ENCODE peak calls at places on chromosome 7, in nine cellular contexts. V, Z, K, G, P, D, Y, F and X are unnamed samples.

GRCh38 chr7:41466760-41467384 is 236.0 kb downstream of the INHBA start:
- DNase-seq in V (no peak), Z (no peak), K (no peak), G (no peak), P (no peak), D (no peak), Y (no peak), F (no peak), X (no peak)

GRCh38 chr7:95395755-95396135 is 430 bp downstream of the PON3 start:
- DNase-seq in V (no peak), Z (no peak), K (no peak), G (no peak), P (no peak), D (no peak), Y (no peak), F (no peak), X (no peak)

GRCh38 chr7:1340640-1341360 is 108.1 kb downstream of the UNCX start:
- DNase-seq in V (no peak), Z (no peak), K (no peak), G (no peak), P (no peak), D (no peak), Y (no peak), F (no peak), X (no peak)

GRCh38 chr7:34596887-34597286 is 61.1 kb upstream of the NPSR1 start:
- DNase-seq in V (no peak), Z (no peak), K (no peak), G (no peak), P (peak), D (no peak), Y (peak), F (no peak), X (no peak)

GRCh38 chr7:132270517-132270916 is 305.8 kb downstream of the PLXNA4 start:
- DNase-seq in V (no peak), Z (peak), K (peak), G (no peak), P (peak), D (no peak), Y (peak), F (no peak), X (no peak)

GRCh38 chr7:159022238-159022993 is 122.3 kb downstream of the VIPR2 start:
- DNase-seq in V (no peak), Z (no peak), K (no peak), G (no peak), P (no peak), D (no peak), Y (no peak), F (peak), X (no peak)

GRCh38 chr7:67653856-67654442 is 657.3 kb downstream of the TYW1 start:
- DNase-seq in V (no peak), Z (no peak), K (no peak), G (no peak), P (no peak), D (no peak), Y (no peak), F (no peak), X (no peak)

GRCh38 chr7:69412331-69413146 is 185.7 kb upstream of the AUTS2 start:
- DNase-seq in V (no peak), Z (peak), K (peak), G (peak), P (peak), D (no peak), Y (peak), F (no peak), X (no peak)

GRCh38 chr7:148700693-148701092 is 2.0 kb downstream of the CUL1 start:
- DNase-seq in V (no peak), Z (peak), K (peak), G (no peak), P (peak), D (no peak), Y (peak), F (no peak), X (no peak)

GRCh38 chr7:2527505-2528464 is 8.2 kb downstream of the LFNG start:
- DNase-seq in V (peak), Z (peak), K (peak), G (no peak), P (peak), D (no peak), Y (peak), F (no peak), X (no peak)

GRCh38 chr7:27113991-27114866 is 11.7 kb upstream of the HOXA2 start:
- DNase-seq in V (peak), Z (no peak), K (peak), G (no peak), P (no peak), D (no peak), Y (no peak), F (no peak), X (no peak)

GRCh38 chr7:92517626-92518025 is 10.7 kb downstream of the PEX1 start:
- DNase-seq in V (no peak), Z (no peak), K (no peak), G (no peak), P (peak), D (no peak), Y (no peak), F (no peak), X (no peak)

GRCh38 chr7:55307123-55307916 is 57.8 kb upstream of the LANCL2 start:
- DNase-seq in V (no peak), Z (no peak), K (no peak), G (no peak), P (peak), D (no peak), Y (no peak), F (no peak), X (no peak)

GRCh38 chr7:120996333-120996982 is 7.9 kb downstream of the CPED1 start:
- DNase-seq in V (peak), Z (no peak), K (peak), G (no peak), P (peak), D (no peak), Y (peak), F (no peak), X (peak)

GRCh38 chr7:2355079-2356008 is 717 bp downstream of the EIF3B start:
- DNase-seq in V (no peak), Z (peak), K (peak), G (no peak), P (no peak), D (no peak), Y (peak), F (no peak), X (no peak)

GRCh38 chr7:40008218-40008815 is 58.3 kb downstream of the CDK13 start:
- DNase-seq in V (no peak), Z (no peak), K (peak), G (no peak), P (peak), D (no peak), Y (no peak), F (no peak), X (no peak)

GRCh38 chr7:95470452-95470851 is 15.3 kb upstream of the ASB4 start:
- DNase-seq in V (no peak), Z (peak), K (peak), G (peak), P (peak), D (no peak), Y (peak), F (no peak), X (no peak)

GRCh38 chr7:101436226-101436745 is 73.6 kb downstream of the COL26A1 start:
- DNase-seq in V (no peak), Z (no peak), K (peak), G (no peak), P (no peak), D (no peak), Y (no peak), F (no peak), X (no peak)

GRCh38 chr7:39154815-39155214 is 177.1 kb downstream of the POU6F2 start:
- DNase-seq in V (no peak), Z (no peak), K (no peak), G (no peak), P (no peak), D (no peak), Y (no peak), F (no peak), X (no peak)

GRCh38 chr7:50650057-50650664 is 85.0 kb upstream of the DDC start:
- DNase-seq in V (no peak), Z (no peak), K (no peak), G (no peak), P (no peak), D (no peak), Y (no peak), F (no peak), X (no peak)

GRCh38 chr7:139721844-139722243 is 56.0 kb downstream of the HIPK2 start:
- DNase-seq in V (no peak), Z (no peak), K (no peak), G (no peak), P (no peak), D (no peak), Y (no peak), F (no peak), X (no peak)

GRCh38 chr7:107103369-107103768 is 58.9 kb downstream of the PRKAR2B start:
- DNase-seq in V (no peak), Z (peak), K (peak), G (no peak), P (peak), D (no peak), Y (peak), F (no peak), X (no peak)

GRCh38 chr7:5630670-5631069 is 150.8 kb downstream of the RNF216 start:
- DNase-seq in V (no peak), Z (peak), K (no peak), G (no peak), P (no peak), D (no peak), Y (no peak), F (no peak), X (no peak)

GRCh38 chr7:122369756-122370155 is 65.2 kb upstream of the FEZF1 start:
- DNase-seq in V (no peak), Z (no peak), K (no peak), G (no peak), P (no peak), D (no peak), Y (no peak), F (no peak), X (no peak)

GRCh38 chr7:90412458-90413184 is 9.4 kb downstream of the CLDN12 start:
- DNase-seq in V (no peak), Z (peak), K (peak), G (no peak), P (no peak), D (no peak), Y (peak), F (no peak), X (no peak)

GRCh38 chr7:70733115-70733514 is 398.8 kb upstream of the GALNT17 start:
- DNase-seq in V (no peak), Z (no peak), K (no peak), G (no peak), P (no peak), D (no peak), Y (no peak), F (no peak), X (no peak)

GRCh38 chr7:11345621-11346020 is 371.9 kb downstream of the PHF14 start:
- DNase-seq in V (no peak), Z (no peak), K (no peak), G (no peak), P (peak), D (no peak), Y (no peak), F (no peak), X (no peak)

GRCh38 chr7:15424468-15424867 is 137.3 kb downstream of the AGMO start:
- DNase-seq in V (no peak), Z (no peak), K (peak), G (no peak), P (no peak), D (no peak), Y (no peak), F (no peak), X (no peak)

GRCh38 chr7:44712012-44712411 is 36.6 kb upstream of the ZMIZ2 start:
- DNase-seq in V (no peak), Z (no peak), K (no peak), G (no peak), P (no peak), D (no peak), Y (no peak), F (no peak), X (no peak)

GRCh38 chr7:73865738-73866445 is 4.9 kb downstream of the TMEM270 start:
- DNase-seq in V (peak), Z (peak), K (peak), G (peak), P (peak), D (no peak), Y (peak), F (no peak), X (peak)

GRCh38 chr7:100162874-100163533 is 4.5 kb upstream of the TRAPPC14 start:
- DNase-seq in V (no peak), Z (no peak), K (no peak), G (peak), P (no peak), D (no peak), Y (no peak), F (no peak), X (no peak)

GRCh38 chr7:885261-885892 is 9.0 kb downstream of the GET4 start:
- DNase-seq in V (no peak), Z (no peak), K (no peak), G (no peak), P (no peak), D (no peak), Y (no peak), F (no peak), X (no peak)

GRCh38 chr7:127536426-127537152 is 48.8 kb downstream of the GCC1 start:
- DNase-seq in V (no peak), Z (no peak), K (peak), G (no peak), P (no peak), D (no peak), Y (no peak), F (no peak), X (no peak)

GRCh38 chr7:133298080-133298479 is 45.2 kb downstream of the EXOC4 start:
- DNase-seq in V (no peak), Z (no peak), K (no peak), G (no peak), P (no peak), D (no peak), Y (no peak), F (no peak), X (no peak)

GRCh38 chr7:154553711-154554265 is 449.1 kb downstream of the PAXIP1 start:
- DNase-seq in V (no peak), Z (no peak), K (no peak), G (no peak), P (no peak), D (no peak), Y (no peak), F (no peak), X (no peak)

GRCh38 chr7:31734456-31734855 is 47.4 kb downstream of the PPP1R17 start:
- DNase-seq in V (no peak), Z (no peak), K (no peak), G (no peak), P (peak), D (no peak), Y (no peak), F (no peak), X (no peak)

GRCh38 chr7:127807340-127807739 is 155.3 kb downstream of the SND1 start:
- DNase-seq in V (no peak), Z (no peak), K (no peak), G (no peak), P (no peak), D (no peak), Y (no peak), F (no peak), X (no peak)

GRCh38 chr7:150755473-150756099 is 18.4 kb downstream of the GIMAP5 start:
- DNase-seq in V (no peak), Z (peak), K (no peak), G (peak), P (no peak), D (no peak), Y (no peak), F (no peak), X (no peak)